ENCODE peak calls at places on chromosomes 5 and 9, in nine cellular contexts. E is tibial artery, V is choroid plexus epithelial cell, R is T-helper 2 cell, I is anterior cingulate cortex, J is posterior cingulate gyrus, Y is T follicular helper cell, N is AG08395, A is NCI-H2081. Z is an unnamed sample.

GRCh38 chr5:86748538-86749105 is 130.9 kb downstream of the COX7C start:
- DNase-seq in E (no peak), I (no peak), A (no peak), J (no peak), Y (no peak), N (no peak), V (no peak), R (no peak), Z (no peak)

GRCh38 chr5:2373631-2374030 is 377.8 kb downstream of the IRX2 start:
- DNase-seq in Y (no peak), I (no peak), E (no peak), V (no peak), N (no peak), J (no peak), R (no peak), A (no peak), Z (no peak)

GRCh38 chr5:135246923-135247795 is 151.9 kb downstream of the MACROH2A1 start:
- DNase-seq in Y (no peak), J (peak; percentile 68), V (peak; percentile 90), A (no peak), N (peak; percentile 82), R (no peak), E (no peak), I (no peak), Z (peak; percentile 85)

GRCh38 chr5:135242021-135242480 is 157.0 kb downstream of the MACROH2A1 start:
- DNase-seq in V (no peak), J (peak; percentile 26), A (no peak), R (no peak), E (no peak), N (peak; percentile 69), Y (no peak), I (no peak), Z (peak; percentile 72)

GRCh38 chr9:130306826-130307666 is 41.5 kb downstream of the HMCN2 start:
- DNase-seq in R (no peak), J (no peak), V (no peak), E (no peak), Y (no peak), I (no peak), N (no peak), A (no peak), Z (no peak)

GRCh38 chr9:133160742-133161541 is 2.8 kb downstream of the GBGT1 start:
- DNase-seq in A (peak; percentile 41), N (peak; percentile 90), R (peak; percentile 50), I (no peak), E (peak; percentile 85), J (peak; percentile 83), Y (no peak), V (peak; percentile 91), Z (peak; percentile 83)

GRCh38 chr9:79301549-79301948 is 270.2 kb upstream of the TLE4 start:
- DNase-seq in J (no peak), N (no peak), V (no peak), R (no peak), I (no peak), A (no peak), E (no peak), Y (no peak), Z (no peak)

GRCh38 chr5:121189569-121190305 is 661.9 kb upstream of the FTMT start:
- DNase-seq in R (no peak), J (no peak), V (peak; percentile 86), A (no peak), Y (no peak), E (no peak), N (no peak), I (no peak), Z (peak; percentile 36)

GRCh38 chr5:103894882-103895281 is 332.3 kb upstream of the NUDT12 start:
- DNase-seq in R (no peak), A (no peak), J (peak; percentile 76), Y (no peak), N (peak; percentile 6), I (no peak), V (peak; percentile 11), E (no peak), Z (peak; percentile 38)

Z was measured in foreskin fibroblast.